ENCODE peak calls at places on chromosomes 11 and 22, in ten cellular contexts. One of them, this sample, is unnamed.

GRCh38 chr11:2590951-2591754 is 108.6 kb downstream of the KCNQ1OT1 start:
- DNase-seq in Peyer's patch: no peak
- DNase-seq in brain microvascular endothelial cell: no peak
- DNase-seq in AG09319: no peak
- DNase-seq in HS-27A: no peak
- DNase-seq in left colon: peak; percentile 2
- DNase-seq in GM23248: no peak
- DNase-seq in progenitor cell of endocrine pancreas: peak; percentile 14
- DNase-seq in stimulated activated CD4-positive, alpha-beta T cell treated with anti-CD3 and anti-CD28 coated beads, Interleukin-2, amount 100 ng/mL, for 24 hours: no peak
- DNase-seq in HuH-7: peak; percentile 6
- DNase-seq in this sample: no peak

GRCh38 chr22:27130949-27131745 is 473.8 kb downstream of the MIAT start:
- DNase-seq in GM23248: peak; percentile 43
- DNase-seq in progenitor cell of endocrine pancreas: no peak
- DNase-seq in left colon: no peak
- DNase-seq in HuH-7: no peak
- DNase-seq in AG09319: no peak
- DNase-seq in Peyer's patch: no peak
- DNase-seq in brain microvascular endothelial cell: no peak
- DNase-seq in stimulated activated CD4-positive, alpha-beta T cell treated with anti-CD3 and anti-CD28 coated beads, Interleukin-2, amount 100 ng/mL, for 24 hours: no peak
- DNase-seq in HS-27A: no peak
- DNase-seq in this sample: no peak

GRCh38 chr11:123145661-123146060 is 49.4 kb downstream of the CLMP start:
- DNase-seq in AG09319: no peak
- DNase-seq in GM23248: no peak
- DNase-seq in stimulated activated CD4-positive, alpha-beta T cell treated with anti-CD3 and anti-CD28 coated beads, Interleukin-2, amount 100 ng/mL, for 24 hours: no peak
- DNase-seq in HS-27A: no peak
- DNase-seq in progenitor cell of endocrine pancreas: no peak
- DNase-seq in left colon: no peak
- DNase-seq in brain microvascular endothelial cell: no peak
- DNase-seq in Peyer's patch: no peak
- DNase-seq in HuH-7: no peak
- DNase-seq in this sample: no peak

GRCh38 chr11:13667245-13667644 is 1.2 kb upstream of the FAR1 start:
- DNase-seq in left colon: no peak
- DNase-seq in HuH-7: no peak
- DNase-seq in Peyer's patch: no peak
- DNase-seq in brain microvascular endothelial cell: no peak
- DNase-seq in GM23248: peak; percentile 75
- DNase-seq in stimulated activated CD4-positive, alpha-beta T cell treated with anti-CD3 and anti-CD28 coated beads, Interleukin-2, amount 100 ng/mL, for 24 hours: no peak
- DNase-seq in progenitor cell of endocrine pancreas: no peak
- DNase-seq in HS-27A: no peak
- DNase-seq in AG09319: no peak
- DNase-seq in this sample: no peak

GRCh38 chr22:24067587-24068376 is 56.7 kb downstream of the CABIN1 start:
- DNase-seq in GM23248: no peak
- DNase-seq in AG09319: no peak
- DNase-seq in progenitor cell of endocrine pancreas: no peak
- DNase-seq in left colon: peak; percentile 62
- DNase-seq in Peyer's patch: no peak
- DNase-seq in brain microvascular endothelial cell: no peak
- DNase-seq in HS-27A: no peak
- DNase-seq in stimulated activated CD4-positive, alpha-beta T cell treated with anti-CD3 and anti-CD28 coated beads, Interleukin-2, amount 100 ng/mL, for 24 hours: no peak
- DNase-seq in HuH-7: no peak
- DNase-seq in this sample: peak; percentile 53

GRCh38 chr22:24953294-24954113 is 988 bp downstream of the KIAA1671 start:
- DNase-seq in AG09319: no peak
- DNase-seq in HuH-7: no peak
- DNase-seq in Peyer's patch: no peak
- DNase-seq in progenitor cell of endocrine pancreas: no peak
- DNase-seq in GM23248: no peak
- DNase-seq in brain microvascular endothelial cell: no peak
- DNase-seq in stimulated activated CD4-positive, alpha-beta T cell treated with anti-CD3 and anti-CD28 coated beads, Interleukin-2, amount 100 ng/mL, for 24 hours: no peak
- DNase-seq in HS-27A: no peak
- DNase-seq in left colon: peak; percentile 67
- DNase-seq in this sample: peak; percentile 58

GRCh38 chr11:6695377-6695776 is 12.2 kb upstream of the MRPL17 start:
- DNase-seq in Peyer's patch: no peak
- DNase-seq in GM23248: peak; percentile 79
- DNase-seq in stimulated activated CD4-positive, alpha-beta T cell treated with anti-CD3 and anti-CD28 coated beads, Interleukin-2, amount 100 ng/mL, for 24 hours: no peak
- DNase-seq in progenitor cell of endocrine pancreas: no peak
- DNase-seq in HuH-7: no peak
- DNase-seq in brain microvascular endothelial cell: peak; percentile 33
- DNase-seq in HS-27A: no peak
- DNase-seq in AG09319: no peak
- DNase-seq in left colon: no peak
- DNase-seq in this sample: no peak

GRCh38 chr11:40405614-40406013 is 1053.8 kb downstream of the LRRC4C start:
- DNase-seq in AG09319: no peak
- DNase-seq in HuH-7: no peak
- DNase-seq in left colon: no peak
- DNase-seq in progenitor cell of endocrine pancreas: no peak
- DNase-seq in HS-27A: no peak
- DNase-seq in stimulated activated CD4-positive, alpha-beta T cell treated with anti-CD3 and anti-CD28 coated beads, Interleukin-2, amount 100 ng/mL, for 24 hours: no peak
- DNase-seq in GM23248: no peak
- DNase-seq in Peyer's patch: no peak
- DNase-seq in brain microvascular endothelial cell: no peak
- DNase-seq in this sample: no peak

GRCh38 chr11:37788141-37788877 is 1190.3 kb upstream of the RAG2 start:
- DNase-seq in progenitor cell of endocrine pancreas: no peak
- DNase-seq in HS-27A: peak; percentile 77
- DNase-seq in GM23248: no peak
- DNase-seq in stimulated activated CD4-positive, alpha-beta T cell treated with anti-CD3 and anti-CD28 coated beads, Interleukin-2, amount 100 ng/mL, for 24 hours: no peak
- DNase-seq in left colon: no peak
- DNase-seq in HuH-7: no peak
- DNase-seq in brain microvascular endothelial cell: peak; percentile 95
- DNase-seq in AG09319: no peak
- DNase-seq in Peyer's patch: no peak
- DNase-seq in this sample: no peak

GRCh38 chr22:48528221-48528915 is 1299.3 kb downstream of the BRD1 start:
- DNase-seq in brain microvascular endothelial cell: no peak
- DNase-seq in progenitor cell of endocrine pancreas: no peak
- DNase-seq in AG09319: no peak
- DNase-seq in HS-27A: no peak
- DNase-seq in GM23248: no peak
- DNase-seq in stimulated activated CD4-positive, alpha-beta T cell treated with anti-CD3 and anti-CD28 coated beads, Interleukin-2, amount 100 ng/mL, for 24 hours: no peak
- DNase-seq in Peyer's patch: no peak
- DNase-seq in left colon: no peak
- DNase-seq in HuH-7: no peak
- DNase-seq in this sample: no peak

GRCh38 chr22:40071720-40072119 is 77.0 kb downstream of the FAM83F start:
- DNase-seq in progenitor cell of endocrine pancreas: no peak
- DNase-seq in HuH-7: no peak
- DNase-seq in stimulated activated CD4-positive, alpha-beta T cell treated with anti-CD3 and anti-CD28 coated beads, Interleukin-2, amount 100 ng/mL, for 24 hours: no peak
- DNase-seq in Peyer's patch: no peak
- DNase-seq in AG09319: no peak
- DNase-seq in HS-27A: no peak
- DNase-seq in GM23248: no peak
- DNase-seq in left colon: no peak
- DNase-seq in brain microvascular endothelial cell: no peak
- DNase-seq in this sample: no peak

GRCh38 chr11:59224419-59224928 is 11.7 kb upstream of the MPEG1 start:
- DNase-seq in HS-27A: no peak
- DNase-seq in GM23248: peak; percentile 60
- DNase-seq in AG09319: no peak
- DNase-seq in HuH-7: no peak
- DNase-seq in brain microvascular endothelial cell: no peak
- DNase-seq in Peyer's patch: no peak
- DNase-seq in left colon: no peak
- DNase-seq in progenitor cell of endocrine pancreas: no peak
- DNase-seq in stimulated activated CD4-positive, alpha-beta T cell treated with anti-CD3 and anti-CD28 coated beads, Interleukin-2, amount 100 ng/mL, for 24 hours: no peak
- DNase-seq in this sample: no peak

This sample was measured in transverse colon.